ENCODE peak calls at places on chromosome 19, in four cellular contexts. B is mesendoderm, T is IMR-90, J is H9. G is an unnamed sample.

GRCh38 chr19:51124729-51125128 is at the start of gene SIGLEC9:
- DNase-seq in T (no peak), J (no peak), B (no peak), G (no peak)

GRCh38 chr19:28456264-28456663 is 756.7 kb downstream of the UQCRFS1 start:
- DNase-seq in J (no peak), B (no peak), T (no peak), G (no peak)

GRCh38 chr19:43699506-43700367 is 16.1 kb upstream of the IRGC start:
- DNase-seq in B (peak), J (peak), T (peak), G (peak)

GRCh38 chr19:44807652-44808462 is 1.0 kb upstream of the BCAM start:
- DNase-seq in B (peak), T (peak), J (peak), G (no peak)

GRCh38 chr19:33035461-33035860 is 29.2 kb downstream of the RHPN2 start:
- DNase-seq in J (no peak), B (no peak), T (no peak), G (no peak)

GRCh38 chr19:55156202-55157063 is 1.1 kb downstream of the TNNI3 start:
- DNase-seq in J (peak), T (peak), B (peak), G (peak)

GRCh38 chr19:2251577-2252480 is 2.7 kb downstream of the AMH start:
- DNase-seq in T (no peak), J (no peak), B (no peak), G (peak)

GRCh38 chr19:49749771-49750170 is 13.3 kb downstream of the TSKS start:
- DNase-seq in B (no peak), J (no peak), T (peak), G (no peak)

GRCh38 chr19:29936409-29936808 is 5.6 kb upstream of the URI1 start:
- DNase-seq in T (no peak), B (no peak), J (no peak), G (no peak)

GRCh38 chr19:6806488-6806887 is 34.0 kb downstream of the VAV1 start:
- DNase-seq in J (peak), B (peak), T (no peak), G (no peak)

GRCh38 chr19:6801397-6802086 is 29.0 kb downstream of the VAV1 start:
- DNase-seq in T (no peak), B (peak), J (peak), G (peak)

GRCh38 chr19:6802336-6803035 is 30.0 kb downstream of the VAV1 start:
- DNase-seq in J (peak), B (peak), T (no peak), G (no peak)

GRCh38 chr19:6800991-6801396 is 28.5 kb downstream of the VAV1 start:
- DNase-seq in T (peak), J (peak), B (peak), G (no peak)

GRCh38 chr19:6803036-6803404 is 30.5 kb downstream of the VAV1 start:
- DNase-seq in B (peak), J (no peak), T (no peak), G (no peak)
- H3K56ac ChIP-seq in B (no peak), J (no peak), T (no peak), G (no peak)

DNA sequence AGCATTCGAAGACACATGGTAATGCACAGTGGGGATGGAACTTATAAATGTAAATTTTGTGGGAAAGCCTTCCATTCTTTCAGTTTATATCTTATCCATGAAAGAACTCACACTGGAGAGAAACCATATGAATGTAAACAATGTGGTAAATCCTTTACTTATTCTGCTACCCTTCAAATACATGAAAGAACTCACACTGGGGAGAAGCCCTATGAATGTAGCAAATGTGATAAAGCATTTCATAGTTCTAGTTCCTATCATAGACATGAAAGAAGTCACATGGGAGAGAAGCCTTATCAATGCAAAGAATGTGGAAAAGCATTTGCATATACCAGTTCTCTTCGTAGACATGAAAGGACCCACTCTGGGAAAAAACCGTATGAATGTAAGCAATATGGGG is 16.2 kb upstream of the ZNF763 start:
- DNase-seq in B (no peak), J (no peak), T (no peak), G (no peak)
- H3K56ac ChIP-seq in B (no peak), J (no peak), T (no peak), G (no peak)

GRCh38 chr19:47704024-47704423 is 9.2 kb upstream of the EHD2 start:
- DNase-seq in T (peak), B (no peak), J (no peak), G (no peak)
- H3K56ac ChIP-seq in T (no peak), B (no peak), J (no peak), G (no peak)

DNA sequence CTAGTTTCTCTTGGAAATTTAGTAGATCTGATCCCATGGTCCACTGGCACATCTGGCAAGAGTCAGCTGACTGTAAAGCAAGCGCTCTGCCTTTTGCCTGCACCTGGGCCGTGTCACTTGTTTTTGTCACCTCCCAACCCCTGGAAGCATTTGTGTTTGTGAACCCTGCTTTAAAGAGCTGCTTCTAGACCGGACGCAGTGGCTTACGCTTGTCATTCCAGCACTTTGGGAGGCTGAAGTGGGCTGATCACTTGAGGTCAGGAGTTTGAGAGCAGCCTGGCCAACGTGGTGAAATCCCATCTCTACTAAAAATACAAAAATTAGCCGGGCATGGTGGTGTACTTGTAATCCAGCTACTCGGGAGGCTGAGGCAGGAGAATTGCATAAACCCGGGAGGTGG is 2.1 kb downstream of the CLPP start:
- DNase-seq in T (no peak), J (no peak), B (no peak), G (no peak)
- H3K56ac ChIP-seq in T (no peak), J (no peak), B (peak), G (no peak)

GRCh38 chr19:6113616-6114188 is 3.4 kb upstream of the RFX2 start:
- DNase-seq in J (no peak), T (no peak), B (no peak), G (no peak)

GRCh38 chr19:6117534-6117933 is 7.2 kb upstream of the RFX2 start:
- DNase-seq in B (no peak), T (no peak), J (no peak), G (no peak)

GRCh38 chr19:6116749-6117430 is 6.6 kb upstream of the RFX2 start:
- DNase-seq in J (no peak), T (no peak), B (no peak), G (no peak)

GRCh38 chr19:6118043-6118442 is 7.7 kb upstream of the RFX2 start:
- DNase-seq in B (no peak), J (no peak), T (no peak), G (no peak)

DNA sequence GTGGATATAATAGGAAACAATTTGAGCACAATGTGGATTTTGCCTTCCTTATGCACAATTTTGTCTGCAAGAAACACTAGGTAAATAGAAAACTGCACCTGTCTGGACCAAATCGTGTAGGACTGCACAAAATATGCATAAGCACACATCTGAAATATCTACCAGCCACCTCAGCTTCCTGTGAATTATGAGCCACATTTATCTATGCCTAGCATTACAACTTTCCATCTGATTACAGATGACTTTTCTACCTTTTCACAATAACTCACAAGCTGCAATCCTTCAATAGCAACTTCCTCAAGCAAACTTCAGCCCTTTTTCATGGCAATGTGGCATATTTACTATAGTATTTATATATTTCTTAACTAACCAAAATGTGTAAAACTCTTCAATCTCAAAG is 5.7 kb upstream of the RFX2 start:
- DNase-seq in J (no peak), B (no peak), T (no peak), G (no peak)
- H3K56ac ChIP-seq in J (no peak), B (no peak), T (no peak), G (no peak)

DNA sequence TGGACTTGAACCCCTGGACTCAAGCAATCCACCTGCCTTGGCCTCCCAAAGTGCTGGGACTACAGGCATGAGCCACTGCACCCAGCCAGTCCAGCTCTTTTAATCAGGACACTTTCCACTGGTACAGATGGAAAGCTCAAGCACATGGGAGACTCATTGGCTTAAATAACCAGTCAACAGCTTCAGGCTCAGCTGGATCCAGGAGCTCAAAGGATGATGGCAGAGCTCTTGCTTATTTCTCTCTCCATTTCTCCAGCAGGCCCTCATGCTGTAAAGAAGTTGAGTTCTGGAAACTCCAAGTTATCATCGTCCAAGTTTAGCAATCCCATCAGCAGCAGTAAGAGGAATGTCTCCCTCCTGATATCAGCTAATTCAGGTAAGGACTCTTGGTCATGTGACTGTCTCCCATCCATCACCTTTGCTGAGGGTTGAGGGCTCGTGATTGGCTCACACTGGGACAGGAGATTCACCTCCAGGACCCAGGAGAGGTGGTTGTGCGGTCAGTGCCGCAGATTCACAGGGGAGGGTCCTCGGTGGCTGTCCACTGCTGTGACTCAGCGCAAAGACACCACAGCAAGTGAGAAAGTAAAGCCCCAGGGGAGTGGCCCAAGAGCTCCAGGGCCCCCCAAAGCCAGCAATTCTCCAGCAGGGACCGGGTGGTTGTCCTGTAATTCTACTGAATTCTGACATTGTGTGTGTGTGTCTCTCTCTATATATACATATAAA is 5.1 kb downstream of the CCL25 start:
- DNase-seq in T (no peak), J (no peak), B (no peak), G (no peak)
- H3K56ac ChIP-seq in T (no peak), J (no peak), B (no peak), G (no peak)